ENCODE peak calls at places on chromosomes 4 and X, in seven cellular contexts. One of them, this sample, is unnamed. For H3K4me1, the result is how much of the 10 kb centered on the place peaks cover.

GRCh38 chr4:118221193-118221800 is 131.5 kb downstream of the PRSS12 start:
- DNase-seq in left ventricle myocardium inferior: no peak
- DNase-seq in mesenchymal stem cell: no peak
- DNase-seq in naive thymus-derived CD4-positive, alpha-beta T cell: no peak
- DNase-seq in CD8-positive, alpha-beta memory T cell: no peak
- DNase-seq in mesendoderm: no peak
- DNase-seq in cardiac muscle cell: no peak
- DNase-seq in this sample: no peak

GRCh38 chr4:3387943-3388348 is 53.8 kb upstream of the HGFAC start:
- DNase-seq in mesendoderm: peak
- DNase-seq in CD8-positive, alpha-beta memory T cell: no peak
- DNase-seq in left ventricle myocardium inferior: peak
- DNase-seq in naive thymus-derived CD4-positive, alpha-beta T cell: no peak
- DNase-seq in cardiac muscle cell: peak
- DNase-seq in mesenchymal stem cell: peak
- DNase-seq in this sample: peak

GRCh38 chr4:11608992-11609391 is 180.3 kb upstream of the HS3ST1 start:
- DNase-seq in left ventricle myocardium inferior: no peak
- DNase-seq in cardiac muscle cell: no peak
- DNase-seq in CD8-positive, alpha-beta memory T cell: no peak
- DNase-seq in naive thymus-derived CD4-positive, alpha-beta T cell: no peak
- DNase-seq in mesendoderm: no peak
- DNase-seq in mesenchymal stem cell: no peak
- DNase-seq in this sample: no peak

GRCh38 chr4:905485-906214 is 26.5 kb downstream of the GAK start:
- DNase-seq in mesendoderm: no peak
- DNase-seq in CD8-positive, alpha-beta memory T cell: no peak
- DNase-seq in cardiac muscle cell: no peak
- DNase-seq in mesenchymal stem cell: no peak
- DNase-seq in naive thymus-derived CD4-positive, alpha-beta T cell: no peak
- DNase-seq in left ventricle myocardium inferior: no peak
- DNase-seq in this sample: no peak

GRCh38 chr4:80187677-80188076 is 9.6 kb upstream of the PRDM8 start:
- DNase-seq in mesenchymal stem cell: no peak
- DNase-seq in naive thymus-derived CD4-positive, alpha-beta T cell: no peak
- DNase-seq in CD8-positive, alpha-beta memory T cell: no peak
- DNase-seq in left ventricle myocardium inferior: no peak
- DNase-seq in mesendoderm: no peak
- DNase-seq in cardiac muscle cell: no peak
- DNase-seq in this sample: no peak

GRCh38 chr4:66062044-66062443 is 391.8 kb upstream of the EPHA5 start:
- DNase-seq in naive thymus-derived CD4-positive, alpha-beta T cell: no peak
- DNase-seq in CD8-positive, alpha-beta memory T cell: no peak
- DNase-seq in mesenchymal stem cell: peak
- DNase-seq in mesendoderm: no peak
- DNase-seq in cardiac muscle cell: no peak
- DNase-seq in left ventricle myocardium inferior: no peak
- DNase-seq in this sample: peak

GRCh38 chrX:18899796-18900380 is 84.0 kb downstream of the PHKA2 start:
- DNase-seq in cardiac muscle cell: no peak
- DNase-seq in naive thymus-derived CD4-positive, alpha-beta T cell: peak
- DNase-seq in mesendoderm: peak
- DNase-seq in left ventricle myocardium inferior: no peak
- DNase-seq in CD8-positive, alpha-beta memory T cell: no peak
- DNase-seq in mesenchymal stem cell: peak
- DNase-seq in this sample: no peak

GRCh38 chr4:183214912-183215488 is 105.1 kb downstream of the CLDN22 start:
- DNase-seq in CD8-positive, alpha-beta memory T cell: no peak
- DNase-seq in mesenchymal stem cell: no peak
- DNase-seq in naive thymus-derived CD4-positive, alpha-beta T cell: no peak
- DNase-seq in left ventricle myocardium inferior: no peak
- DNase-seq in cardiac muscle cell: no peak
- DNase-seq in mesendoderm: no peak
- DNase-seq in this sample: no peak

GRCh38 chr4:169510617-169511016 is 101.8 kb downstream of the NEK1 start:
- DNase-seq in CD8-positive, alpha-beta memory T cell: no peak
- DNase-seq in naive thymus-derived CD4-positive, alpha-beta T cell: no peak
- DNase-seq in mesenchymal stem cell: no peak
- DNase-seq in left ventricle myocardium inferior: no peak
- DNase-seq in mesendoderm: no peak
- DNase-seq in cardiac muscle cell: no peak
- DNase-seq in this sample: no peak

GRCh38 chrX:119736206-119736764 is 22.1 kb upstream of the SOWAHD start:
- DNase-seq in left ventricle myocardium inferior: no peak
- DNase-seq in mesenchymal stem cell: no peak
- DNase-seq in cardiac muscle cell: no peak
- DNase-seq in naive thymus-derived CD4-positive, alpha-beta T cell: no peak
- DNase-seq in CD8-positive, alpha-beta memory T cell: no peak
- DNase-seq in mesendoderm: no peak
- DNase-seq in this sample: no peak

GRCh38 chr4:132866616-132867015 is 282.5 kb upstream of the PCDH10 start:
- DNase-seq in mesendoderm: no peak
- DNase-seq in naive thymus-derived CD4-positive, alpha-beta T cell: no peak
- DNase-seq in cardiac muscle cell: no peak
- DNase-seq in CD8-positive, alpha-beta memory T cell: no peak
- DNase-seq in left ventricle myocardium inferior: no peak
- DNase-seq in mesenchymal stem cell: no peak
- DNase-seq in this sample: no peak

GRCh38 chr4:147479817-147480216 is 1.1 kb upstream of the EDNRA start:
- DNase-seq in mesendoderm: no peak
- DNase-seq in naive thymus-derived CD4-positive, alpha-beta T cell: no peak
- DNase-seq in cardiac muscle cell: no peak
- DNase-seq in mesenchymal stem cell: peak
- DNase-seq in left ventricle myocardium inferior: peak
- DNase-seq in CD8-positive, alpha-beta memory T cell: no peak
- DNase-seq in this sample: peak

GRCh38 chrX:154478728-154479622 is at the start of gene LAGE3:
- DNase-seq in CD8-positive, alpha-beta memory T cell: peak
- DNase-seq in mesendoderm: peak
- DNase-seq in left ventricle myocardium inferior: peak
- DNase-seq in naive thymus-derived CD4-positive, alpha-beta T cell: peak
- DNase-seq in mesenchymal stem cell: peak
- DNase-seq in cardiac muscle cell: peak
- DNase-seq in this sample: peak

GRCh38 chr4:15100994-15101695 is 98.9 kb downstream of the CPEB2 start:
- DNase-seq in CD8-positive, alpha-beta memory T cell: no peak
- DNase-seq in mesendoderm: no peak
- DNase-seq in cardiac muscle cell: no peak
- DNase-seq in mesenchymal stem cell: no peak
- DNase-seq in naive thymus-derived CD4-positive, alpha-beta T cell: no peak
- DNase-seq in left ventricle myocardium inferior: no peak
- DNase-seq in this sample: peak

GRCh38 chr4:11328401-11328800 is 100.3 kb downstream of the HS3ST1 start:
- DNase-seq in left ventricle myocardium inferior: no peak
- DNase-seq in mesendoderm: no peak
- DNase-seq in naive thymus-derived CD4-positive, alpha-beta T cell: no peak
- DNase-seq in cardiac muscle cell: no peak
- DNase-seq in CD8-positive, alpha-beta memory T cell: no peak
- DNase-seq in mesenchymal stem cell: no peak
- DNase-seq in this sample: no peak

GRCh38 chr4:41207330-41207831 is 7.0 kb downstream of the APBB2 start:
- DNase-seq in naive thymus-derived CD4-positive, alpha-beta T cell: no peak
- DNase-seq in CD8-positive, alpha-beta memory T cell: no peak
- DNase-seq in cardiac muscle cell: no peak
- DNase-seq in mesendoderm: no peak
- DNase-seq in left ventricle myocardium inferior: peak
- DNase-seq in mesenchymal stem cell: peak
- DNase-seq in this sample: no peak

GRCh38 chr4:112857461-112857860 is 192.0 kb upstream of the ANK2 start:
- DNase-seq in cardiac muscle cell: no peak
- DNase-seq in left ventricle myocardium inferior: no peak
- DNase-seq in mesendoderm: peak
- DNase-seq in mesenchymal stem cell: peak
- DNase-seq in naive thymus-derived CD4-positive, alpha-beta T cell: no peak
- DNase-seq in CD8-positive, alpha-beta memory T cell: no peak
- DNase-seq in this sample: peak

GRCh38 chr4:132502096-132502552 is 647.0 kb upstream of the PCDH10 start:
- DNase-seq in CD8-positive, alpha-beta memory T cell: no peak
- DNase-seq in cardiac muscle cell: no peak
- DNase-seq in naive thymus-derived CD4-positive, alpha-beta T cell: no peak
- DNase-seq in mesendoderm: no peak
- DNase-seq in mesenchymal stem cell: no peak
- DNase-seq in left ventricle myocardium inferior: no peak
- DNase-seq in this sample: no peak

GRCh38 chrX:79452879-79453278 is 85.7 kb upstream of the ITM2A start:
- DNase-seq in cardiac muscle cell: no peak
- DNase-seq in left ventricle myocardium inferior: no peak
- DNase-seq in CD8-positive, alpha-beta memory T cell: no peak
- DNase-seq in mesenchymal stem cell: no peak
- DNase-seq in naive thymus-derived CD4-positive, alpha-beta T cell: no peak
- DNase-seq in mesendoderm: no peak
- DNase-seq in this sample: no peak

GRCh38 chr4:7917669-7918068 is 22.0 kb downstream of the AFAP1 start:
- DNase-seq in cardiac muscle cell: no peak
- DNase-seq in mesendoderm: peak
- DNase-seq in naive thymus-derived CD4-positive, alpha-beta T cell: no peak
- DNase-seq in left ventricle myocardium inferior: no peak
- DNase-seq in mesenchymal stem cell: no peak
- DNase-seq in CD8-positive, alpha-beta memory T cell: no peak
- DNase-seq in this sample: no peak

GRCh38 chr4:120232050-120232449 is 165.4 kb upstream of the MAD2L1 start:
- DNase-seq in mesenchymal stem cell: no peak
- DNase-seq in mesendoderm: no peak
- DNase-seq in naive thymus-derived CD4-positive, alpha-beta T cell: no peak
- DNase-seq in cardiac muscle cell: no peak
- DNase-seq in CD8-positive, alpha-beta memory T cell: no peak
- DNase-seq in left ventricle myocardium inferior: no peak
- DNase-seq in this sample: peak

GRCh38 chr4:705278-706082 is at the start of gene PCGF3:
- DNase-seq in cardiac muscle cell: peak
- DNase-seq in left ventricle myocardium inferior: peak
- DNase-seq in CD8-positive, alpha-beta memory T cell: peak
- DNase-seq in naive thymus-derived CD4-positive, alpha-beta T cell: peak
- DNase-seq in mesenchymal stem cell: peak
- DNase-seq in mesendoderm: peak
- DNase-seq in this sample: peak

GRCh38 chr4:99572527-99573240 is 1.9 kb upstream of the MTTP start:
- DNase-seq in naive thymus-derived CD4-positive, alpha-beta T cell: no peak
- DNase-seq in mesenchymal stem cell: peak
- DNase-seq in mesendoderm: no peak
- DNase-seq in cardiac muscle cell: no peak
- DNase-seq in left ventricle myocardium inferior: no peak
- DNase-seq in CD8-positive, alpha-beta memory T cell: no peak
- DNase-seq in this sample: no peak

GRCh38 chrX:119382606-119383005 is 16.5 kb upstream of the SLC25A43 start:
- DNase-seq in left ventricle myocardium inferior: no peak
- DNase-seq in cardiac muscle cell: no peak
- DNase-seq in mesenchymal stem cell: no peak
- DNase-seq in mesendoderm: no peak
- DNase-seq in naive thymus-derived CD4-positive, alpha-beta T cell: no peak
- DNase-seq in CD8-positive, alpha-beta memory T cell: no peak
- DNase-seq in this sample: no peak

GRCh38 chr4:10006236-10006603 is 15.1 kb downstream of the SLC2A9 start:
- DNase-seq in naive thymus-derived CD4-positive, alpha-beta T cell: no peak
- DNase-seq in left ventricle myocardium inferior: no peak
- DNase-seq in mesenchymal stem cell: no peak
- DNase-seq in CD8-positive, alpha-beta memory T cell: no peak
- DNase-seq in cardiac muscle cell: no peak
- DNase-seq in mesendoderm: no peak
- DNase-seq in this sample: peak

GRCh38 chr4:103008875-103009729 is 10.4 kb downstream of the SLC9B1 start:
- DNase-seq in left ventricle myocardium inferior: no peak
- DNase-seq in CD8-positive, alpha-beta memory T cell: no peak
- DNase-seq in mesenchymal stem cell: peak
- DNase-seq in naive thymus-derived CD4-positive, alpha-beta T cell: peak
- DNase-seq in mesendoderm: peak
- DNase-seq in cardiac muscle cell: peak
- DNase-seq in this sample: peak

GRCh38 chrX:88558421-88558820 is 188.6 kb upstream of the CPXCR1 start:
- DNase-seq in cardiac muscle cell: no peak
- DNase-seq in left ventricle myocardium inferior: no peak
- DNase-seq in naive thymus-derived CD4-positive, alpha-beta T cell: no peak
- DNase-seq in mesenchymal stem cell: no peak
- DNase-seq in mesendoderm: no peak
- DNase-seq in CD8-positive, alpha-beta memory T cell: no peak
- DNase-seq in this sample: no peak

GRCh38 chr4:140711910-140712309 is 44.3 kb downstream of the TBC1D9 start:
- DNase-seq in mesenchymal stem cell: peak
- DNase-seq in CD8-positive, alpha-beta memory T cell: no peak
- DNase-seq in left ventricle myocardium inferior: no peak
- DNase-seq in mesendoderm: peak
- DNase-seq in naive thymus-derived CD4-positive, alpha-beta T cell: no peak
- DNase-seq in cardiac muscle cell: no peak
- DNase-seq in this sample: no peak
- H3K4me1 ChIP-seq in mesenchymal stem cell: under half
- H3K4me1 ChIP-seq in CD8-positive, alpha-beta memory T cell: under half
- H3K4me1 ChIP-seq in left ventricle myocardium inferior: half or more
- H3K4me1 ChIP-seq in mesendoderm: under half
- H3K4me1 ChIP-seq in naive thymus-derived CD4-positive, alpha-beta T cell: under half
- H3K4me1 ChIP-seq in cardiac muscle cell: under half
- H3K4me1 ChIP-seq in this sample: under half

GRCh38 chr4:107988763-107989035 is 990 bp upstream of the HADH start:
- DNase-seq in naive thymus-derived CD4-positive, alpha-beta T cell: no peak
- DNase-seq in mesendoderm: no peak
- DNase-seq in cardiac muscle cell: no peak
- DNase-seq in CD8-positive, alpha-beta memory T cell: no peak
- DNase-seq in left ventricle myocardium inferior: no peak
- DNase-seq in mesenchymal stem cell: no peak
- DNase-seq in this sample: no peak
- H3K4me3 ChIP-seq in naive thymus-derived CD4-positive, alpha-beta T cell: no peak
- H3K4me3 ChIP-seq in mesendoderm: no peak
- H3K4me3 ChIP-seq in cardiac muscle cell: no peak
- H3K4me3 ChIP-seq in CD8-positive, alpha-beta memory T cell: peak
- H3K4me3 ChIP-seq in left ventricle myocardium inferior: peak
- H3K4me3 ChIP-seq in mesenchymal stem cell: no peak
- H3K4me3 ChIP-seq in this sample: no peak

DNA sequence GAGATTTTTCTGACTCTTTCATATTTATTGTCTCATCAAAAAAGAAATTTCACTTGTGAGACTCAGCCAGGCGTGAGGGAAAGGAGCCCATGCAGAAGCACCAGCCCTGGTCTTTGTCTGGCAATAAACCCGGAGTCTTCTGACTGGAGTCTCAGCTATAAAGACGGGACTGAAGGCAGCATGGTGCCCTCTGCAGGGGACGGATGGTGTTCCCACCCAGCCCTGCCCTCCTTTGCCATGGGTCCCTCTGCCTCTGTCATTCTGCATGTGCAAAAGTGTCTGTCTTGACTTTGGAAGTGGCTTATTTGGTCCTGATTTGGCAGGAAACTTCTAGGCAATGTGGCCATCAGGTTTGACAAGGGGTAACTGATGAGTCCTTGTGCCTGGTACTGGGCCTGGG is 14.3 kb downstream of the ZNF185 start:
- DNase-seq in naive thymus-derived CD4-positive, alpha-beta T cell: no peak
- DNase-seq in mesenchymal stem cell: no peak
- DNase-seq in cardiac muscle cell: peak
- DNase-seq in left ventricle myocardium inferior: no peak
- DNase-seq in CD8-positive, alpha-beta memory T cell: no peak
- DNase-seq in mesendoderm: no peak
- DNase-seq in this sample: no peak
- H3K4me1 ChIP-seq in naive thymus-derived CD4-positive, alpha-beta T cell: under half
- H3K4me1 ChIP-seq in mesenchymal stem cell: under half
- H3K4me1 ChIP-seq in cardiac muscle cell: under half
- H3K4me1 ChIP-seq in left ventricle myocardium inferior: under half
- H3K4me1 ChIP-seq in CD8-positive, alpha-beta memory T cell: under half
- H3K4me1 ChIP-seq in mesendoderm: under half
- H3K4me1 ChIP-seq in this sample: under half

GRCh38 chrX:104168127-104168526 is 1.9 kb downstream of the FAM199X start:
- DNase-seq in cardiac muscle cell: no peak
- DNase-seq in mesenchymal stem cell: no peak
- DNase-seq in left ventricle myocardium inferior: no peak
- DNase-seq in mesendoderm: no peak
- DNase-seq in CD8-positive, alpha-beta memory T cell: no peak
- DNase-seq in naive thymus-derived CD4-positive, alpha-beta T cell: no peak
- DNase-seq in this sample: no peak

GRCh38 chrX:104166735-104167436 is 633 bp downstream of the FAM199X start:
- DNase-seq in naive thymus-derived CD4-positive, alpha-beta T cell: no peak
- DNase-seq in mesendoderm: peak
- DNase-seq in left ventricle myocardium inferior: peak
- DNase-seq in cardiac muscle cell: no peak
- DNase-seq in mesenchymal stem cell: peak
- DNase-seq in CD8-positive, alpha-beta memory T cell: no peak
- DNase-seq in this sample: no peak

GRCh38 chrX:104165894-104166734 is at the start of gene FAM199X:
- DNase-seq in left ventricle myocardium inferior: peak
- DNase-seq in mesendoderm: peak
- DNase-seq in mesenchymal stem cell: peak
- DNase-seq in naive thymus-derived CD4-positive, alpha-beta T cell: peak
- DNase-seq in cardiac muscle cell: peak
- DNase-seq in CD8-positive, alpha-beta memory T cell: peak
- DNase-seq in this sample: peak
- H3K4me3 ChIP-seq in left ventricle myocardium inferior: peak
- H3K4me3 ChIP-seq in mesendoderm: peak
- H3K4me3 ChIP-seq in mesenchymal stem cell: peak
- H3K4me3 ChIP-seq in naive thymus-derived CD4-positive, alpha-beta T cell: peak
- H3K4me3 ChIP-seq in cardiac muscle cell: peak
- H3K4me3 ChIP-seq in CD8-positive, alpha-beta memory T cell: peak
- H3K4me3 ChIP-seq in this sample: peak